ENCODE peak calls at places on chromosomes 1 and 21, in ten cellular contexts. One of them, this sample, is unnamed.
A peak's percentile ranks its signal among the peaks of the same experiment; 100 is the strongest.

GRCh38 chr1:33099290-33100118 is 18.6 kb downstream of the AZIN2 start:
- DNase-seq in NCI-H524: no peak
- DNase-seq in ecto neural progenitor cell: peak; percentile 51
- DNase-seq in SJSA1: peak; percentile 100
- DNase-seq in Kasumi-1: peak; percentile 95
- DNase-seq in activated naive CD4-positive, alpha-beta T cell treated with Interleukin-2 at 50 U/mL for 16 hours: peak; percentile 65
- DNase-seq in activated CD8-positive, alpha-beta memory T cell treated with anti-CD3 and anti-CD28 coated beads, Interleukin-2, amount 50 U/mL, for 48 hours: peak; percentile 84
- DNase-seq in EH: peak; percentile 100
- DNase-seq in immature natural killer cell: peak; percentile 85
- DNase-seq in activated T-helper 1 cell treated with Interleukin-2 at 50 U/mL for 16 hours: peak; percentile 49
- DNase-seq in this sample: peak; percentile 81

GRCh38 chr1:37945743-37946702 is 830 bp downstream of the INPP5B start:
- DNase-seq in NCI-H524: no peak
- DNase-seq in ecto neural progenitor cell: no peak
- DNase-seq in SJSA1: peak; percentile 58
- DNase-seq in Kasumi-1: peak; percentile 17
- DNase-seq in activated naive CD4-positive, alpha-beta T cell treated with Interleukin-2 at 50 U/mL for 16 hours: no peak
- DNase-seq in activated CD8-positive, alpha-beta memory T cell treated with anti-CD3 and anti-CD28 coated beads, Interleukin-2, amount 50 U/mL, for 48 hours: no peak
- DNase-seq in EH: peak; percentile 90
- DNase-seq in immature natural killer cell: no peak
- DNase-seq in activated T-helper 1 cell treated with Interleukin-2 at 50 U/mL for 16 hours: no peak
- DNase-seq in this sample: no peak

GRCh38 chr1:247337250-247337746 is 5.6 kb upstream of the ZNF496 start:
- DNase-seq in NCI-H524: no peak
- DNase-seq in ecto neural progenitor cell: no peak
- DNase-seq in SJSA1: no peak
- DNase-seq in Kasumi-1: no peak
- DNase-seq in activated naive CD4-positive, alpha-beta T cell treated with Interleukin-2 at 50 U/mL for 16 hours: no peak
- DNase-seq in activated CD8-positive, alpha-beta memory T cell treated with anti-CD3 and anti-CD28 coated beads, Interleukin-2, amount 50 U/mL, for 48 hours: no peak
- DNase-seq in EH: peak; percentile 72
- DNase-seq in immature natural killer cell: no peak
- DNase-seq in activated T-helper 1 cell treated with Interleukin-2 at 50 U/mL for 16 hours: no peak
- DNase-seq in this sample: no peak

GRCh38 chr1:59150537-59151386 is 146.1 kb upstream of the FGGY start:
- DNase-seq in NCI-H524: peak; percentile 58
- DNase-seq in ecto neural progenitor cell: no peak
- DNase-seq in SJSA1: peak; percentile 98
- DNase-seq in Kasumi-1: no peak
- DNase-seq in activated naive CD4-positive, alpha-beta T cell treated with Interleukin-2 at 50 U/mL for 16 hours: peak; percentile 4
- DNase-seq in activated CD8-positive, alpha-beta memory T cell treated with anti-CD3 and anti-CD28 coated beads, Interleukin-2, amount 50 U/mL, for 48 hours: no peak
- DNase-seq in EH: peak; percentile 100
- DNase-seq in immature natural killer cell: peak; percentile 2
- DNase-seq in activated T-helper 1 cell treated with Interleukin-2 at 50 U/mL for 16 hours: no peak
- DNase-seq in this sample: no peak

GRCh38 chr1:201619513-201619912 is 80.6 kb downstream of the NAV1 start:
- DNase-seq in NCI-H524: no peak
- DNase-seq in ecto neural progenitor cell: no peak
- DNase-seq in SJSA1: peak; percentile 89
- DNase-seq in Kasumi-1: no peak
- DNase-seq in activated naive CD4-positive, alpha-beta T cell treated with Interleukin-2 at 50 U/mL for 16 hours: no peak
- DNase-seq in activated CD8-positive, alpha-beta memory T cell treated with anti-CD3 and anti-CD28 coated beads, Interleukin-2, amount 50 U/mL, for 48 hours: no peak
- DNase-seq in EH: no peak
- DNase-seq in immature natural killer cell: no peak
- DNase-seq in activated T-helper 1 cell treated with Interleukin-2 at 50 U/mL for 16 hours: no peak
- DNase-seq in this sample: no peak

GRCh38 chr1:2559509-2560298 is 3.5 kb downstream of the TNFRSF14 start:
- DNase-seq in NCI-H524: no peak
- DNase-seq in ecto neural progenitor cell: no peak
- DNase-seq in SJSA1: no peak
- DNase-seq in Kasumi-1: no peak
- DNase-seq in activated naive CD4-positive, alpha-beta T cell treated with Interleukin-2 at 50 U/mL for 16 hours: no peak
- DNase-seq in activated CD8-positive, alpha-beta memory T cell treated with anti-CD3 and anti-CD28 coated beads, Interleukin-2, amount 50 U/mL, for 48 hours: no peak
- DNase-seq in EH: no peak
- DNase-seq in immature natural killer cell: no peak
- DNase-seq in activated T-helper 1 cell treated with Interleukin-2 at 50 U/mL for 16 hours: no peak
- DNase-seq in this sample: no peak

GRCh38 chr1:244461254-244462071 is at the start of gene CATSPERE:
- DNase-seq in NCI-H524: no peak
- DNase-seq in ecto neural progenitor cell: peak; percentile 88
- DNase-seq in SJSA1: peak; percentile 62
- DNase-seq in Kasumi-1: peak; percentile 87
- DNase-seq in activated naive CD4-positive, alpha-beta T cell treated with Interleukin-2 at 50 U/mL for 16 hours: peak; percentile 78
- DNase-seq in activated CD8-positive, alpha-beta memory T cell treated with anti-CD3 and anti-CD28 coated beads, Interleukin-2, amount 50 U/mL, for 48 hours: peak; percentile 85
- DNase-seq in EH: peak; percentile 85
- DNase-seq in immature natural killer cell: peak; percentile 76
- DNase-seq in activated T-helper 1 cell treated with Interleukin-2 at 50 U/mL for 16 hours: peak; percentile 63
- DNase-seq in this sample: peak; percentile 72

GRCh38 chr1:115496904-115497527 is 144.8 kb upstream of the VANGL1 start:
- DNase-seq in NCI-H524: no peak
- DNase-seq in ecto neural progenitor cell: no peak
- DNase-seq in SJSA1: peak; percentile 79
- DNase-seq in Kasumi-1: no peak
- DNase-seq in activated naive CD4-positive, alpha-beta T cell treated with Interleukin-2 at 50 U/mL for 16 hours: no peak
- DNase-seq in activated CD8-positive, alpha-beta memory T cell treated with anti-CD3 and anti-CD28 coated beads, Interleukin-2, amount 50 U/mL, for 48 hours: no peak
- DNase-seq in EH: peak; percentile 93
- DNase-seq in immature natural killer cell: no peak
- DNase-seq in activated T-helper 1 cell treated with Interleukin-2 at 50 U/mL for 16 hours: no peak
- DNase-seq in this sample: no peak

GRCh38 chr1:42335809-42336518 is 929 bp upstream of the FOXJ3 start:
- DNase-seq in NCI-H524: no peak
- DNase-seq in ecto neural progenitor cell: no peak
- DNase-seq in SJSA1: no peak
- DNase-seq in Kasumi-1: peak; percentile 28
- DNase-seq in activated naive CD4-positive, alpha-beta T cell treated with Interleukin-2 at 50 U/mL for 16 hours: no peak
- DNase-seq in activated CD8-positive, alpha-beta memory T cell treated with anti-CD3 and anti-CD28 coated beads, Interleukin-2, amount 50 U/mL, for 48 hours: no peak
- DNase-seq in EH: peak; percentile 74
- DNase-seq in immature natural killer cell: no peak
- DNase-seq in activated T-helper 1 cell treated with Interleukin-2 at 50 U/mL for 16 hours: no peak
- DNase-seq in this sample: no peak

GRCh38 chr1:112514901-112515300 is 6.1 kb downstream of the WNT2B start:
- DNase-seq in NCI-H524: no peak
- DNase-seq in ecto neural progenitor cell: no peak
- DNase-seq in SJSA1: no peak
- DNase-seq in Kasumi-1: no peak
- DNase-seq in activated naive CD4-positive, alpha-beta T cell treated with Interleukin-2 at 50 U/mL for 16 hours: no peak
- DNase-seq in activated CD8-positive, alpha-beta memory T cell treated with anti-CD3 and anti-CD28 coated beads, Interleukin-2, amount 50 U/mL, for 48 hours: no peak
- DNase-seq in EH: no peak
- DNase-seq in immature natural killer cell: no peak
- DNase-seq in activated T-helper 1 cell treated with Interleukin-2 at 50 U/mL for 16 hours: no peak
- DNase-seq in this sample: no peak

GRCh38 chr1:33763406-33763805 is 100.5 kb upstream of the HMGB4 start:
- DNase-seq in NCI-H524: no peak
- DNase-seq in ecto neural progenitor cell: no peak
- DNase-seq in SJSA1: no peak
- DNase-seq in Kasumi-1: no peak
- DNase-seq in activated naive CD4-positive, alpha-beta T cell treated with Interleukin-2 at 50 U/mL for 16 hours: no peak
- DNase-seq in activated CD8-positive, alpha-beta memory T cell treated with anti-CD3 and anti-CD28 coated beads, Interleukin-2, amount 50 U/mL, for 48 hours: no peak
- DNase-seq in EH: peak; percentile 57
- DNase-seq in immature natural killer cell: no peak
- DNase-seq in activated T-helper 1 cell treated with Interleukin-2 at 50 U/mL for 16 hours: no peak
- DNase-seq in this sample: no peak

GRCh38 chr1:35539824-35540261 is 17.4 kb downstream of the KIAA0319L start:
- DNase-seq in NCI-H524: no peak
- DNase-seq in ecto neural progenitor cell: no peak
- DNase-seq in SJSA1: no peak
- DNase-seq in Kasumi-1: peak; percentile 5
- DNase-seq in activated naive CD4-positive, alpha-beta T cell treated with Interleukin-2 at 50 U/mL for 16 hours: no peak
- DNase-seq in activated CD8-positive, alpha-beta memory T cell treated with anti-CD3 and anti-CD28 coated beads, Interleukin-2, amount 50 U/mL, for 48 hours: no peak
- DNase-seq in EH: peak; percentile 66
- DNase-seq in immature natural killer cell: no peak
- DNase-seq in activated T-helper 1 cell treated with Interleukin-2 at 50 U/mL for 16 hours: no peak
- DNase-seq in this sample: no peak

GRCh38 chr21:17693801-17694200 is 81.1 kb upstream of the BTG3 start:
- DNase-seq in NCI-H524: no peak
- DNase-seq in ecto neural progenitor cell: no peak
- DNase-seq in SJSA1: no peak
- DNase-seq in Kasumi-1: no peak
- DNase-seq in activated naive CD4-positive, alpha-beta T cell treated with Interleukin-2 at 50 U/mL for 16 hours: no peak
- DNase-seq in activated CD8-positive, alpha-beta memory T cell treated with anti-CD3 and anti-CD28 coated beads, Interleukin-2, amount 50 U/mL, for 48 hours: no peak
- DNase-seq in EH: no peak
- DNase-seq in immature natural killer cell: no peak
- DNase-seq in activated T-helper 1 cell treated with Interleukin-2 at 50 U/mL for 16 hours: no peak
- DNase-seq in this sample: no peak

GRCh38 chr1:200610846-200611245 is 9.7 kb downstream of the KIF14 start:
- DNase-seq in NCI-H524: peak; percentile 73
- DNase-seq in ecto neural progenitor cell: no peak
- DNase-seq in SJSA1: no peak
- DNase-seq in Kasumi-1: no peak
- DNase-seq in activated naive CD4-positive, alpha-beta T cell treated with Interleukin-2 at 50 U/mL for 16 hours: no peak
- DNase-seq in activated CD8-positive, alpha-beta memory T cell treated with anti-CD3 and anti-CD28 coated beads, Interleukin-2, amount 50 U/mL, for 48 hours: no peak
- DNase-seq in EH: peak; percentile 65
- DNase-seq in immature natural killer cell: no peak
- DNase-seq in activated T-helper 1 cell treated with Interleukin-2 at 50 U/mL for 16 hours: no peak
- DNase-seq in this sample: no peak

GRCh38 chr1:169892819-169893644 is 664 bp downstream of the SCYL3 start:
- DNase-seq in NCI-H524: peak; percentile 43
- DNase-seq in ecto neural progenitor cell: no peak
- DNase-seq in SJSA1: no peak
- DNase-seq in Kasumi-1: peak; percentile 31
- DNase-seq in activated naive CD4-positive, alpha-beta T cell treated with Interleukin-2 at 50 U/mL for 16 hours: no peak
- DNase-seq in activated CD8-positive, alpha-beta memory T cell treated with anti-CD3 and anti-CD28 coated beads, Interleukin-2, amount 50 U/mL, for 48 hours: no peak
- DNase-seq in EH: peak; percentile 43
- DNase-seq in immature natural killer cell: no peak
- DNase-seq in activated T-helper 1 cell treated with Interleukin-2 at 50 U/mL for 16 hours: no peak
- DNase-seq in this sample: no peak

GRCh38 chr1:15756143-15757015 is 2.2 kb upstream of the FBLIM1 start:
- DNase-seq in NCI-H524: no peak
- DNase-seq in ecto neural progenitor cell: peak; percentile 52
- DNase-seq in SJSA1: no peak
- DNase-seq in Kasumi-1: no peak
- DNase-seq in activated naive CD4-positive, alpha-beta T cell treated with Interleukin-2 at 50 U/mL for 16 hours: no peak
- DNase-seq in activated CD8-positive, alpha-beta memory T cell treated with anti-CD3 and anti-CD28 coated beads, Interleukin-2, amount 50 U/mL, for 48 hours: no peak
- DNase-seq in EH: no peak
- DNase-seq in immature natural killer cell: no peak
- DNase-seq in activated T-helper 1 cell treated with Interleukin-2 at 50 U/mL for 16 hours: no peak
- DNase-seq in this sample: no peak

GRCh38 chr21:17818158-17819113 is 720 bp downstream of the C21orf91 start:
- DNase-seq in NCI-H524: peak; percentile 51
- DNase-seq in ecto neural progenitor cell: no peak
- DNase-seq in SJSA1: peak; percentile 44
- DNase-seq in Kasumi-1: peak; percentile 43
- DNase-seq in activated naive CD4-positive, alpha-beta T cell treated with Interleukin-2 at 50 U/mL for 16 hours: peak; percentile 52
- DNase-seq in activated CD8-positive, alpha-beta memory T cell treated with anti-CD3 and anti-CD28 coated beads, Interleukin-2, amount 50 U/mL, for 48 hours: peak; percentile 72
- DNase-seq in EH: peak; percentile 41
- DNase-seq in immature natural killer cell: peak; percentile 47
- DNase-seq in activated T-helper 1 cell treated with Interleukin-2 at 50 U/mL for 16 hours: peak; percentile 40
- DNase-seq in this sample: peak; percentile 49

GRCh38 chr1:77282187-77282865 is 507 bp downstream of the AK5 start:
- DNase-seq in NCI-H524: peak; percentile 63
- DNase-seq in ecto neural progenitor cell: peak; percentile 72
- DNase-seq in SJSA1: peak; percentile 40
- DNase-seq in Kasumi-1: peak; percentile 21
- DNase-seq in activated naive CD4-positive, alpha-beta T cell treated with Interleukin-2 at 50 U/mL for 16 hours: peak; percentile 25
- DNase-seq in activated CD8-positive, alpha-beta memory T cell treated with anti-CD3 and anti-CD28 coated beads, Interleukin-2, amount 50 U/mL, for 48 hours: no peak
- DNase-seq in EH: peak; percentile 54
- DNase-seq in immature natural killer cell: peak; percentile 25
- DNase-seq in activated T-helper 1 cell treated with Interleukin-2 at 50 U/mL for 16 hours: no peak
- DNase-seq in this sample: no peak

GRCh38 chr21:45988366-45989347 is 7.1 kb downstream of the COL6A1 start:
- DNase-seq in NCI-H524: no peak
- DNase-seq in ecto neural progenitor cell: no peak
- DNase-seq in SJSA1: no peak
- DNase-seq in Kasumi-1: no peak
- DNase-seq in activated naive CD4-positive, alpha-beta T cell treated with Interleukin-2 at 50 U/mL for 16 hours: no peak
- DNase-seq in activated CD8-positive, alpha-beta memory T cell treated with anti-CD3 and anti-CD28 coated beads, Interleukin-2, amount 50 U/mL, for 48 hours: no peak
- DNase-seq in EH: no peak
- DNase-seq in immature natural killer cell: no peak
- DNase-seq in activated T-helper 1 cell treated with Interleukin-2 at 50 U/mL for 16 hours: no peak
- DNase-seq in this sample: no peak

GRCh38 chr1:1758692-1759455 is 19.4 kb downstream of the NADK start:
- DNase-seq in NCI-H524: no peak
- DNase-seq in ecto neural progenitor cell: no peak
- DNase-seq in SJSA1: no peak
- DNase-seq in Kasumi-1: no peak
- DNase-seq in activated naive CD4-positive, alpha-beta T cell treated with Interleukin-2 at 50 U/mL for 16 hours: no peak
- DNase-seq in activated CD8-positive, alpha-beta memory T cell treated with anti-CD3 and anti-CD28 coated beads, Interleukin-2, amount 50 U/mL, for 48 hours: no peak
- DNase-seq in EH: no peak
- DNase-seq in immature natural killer cell: peak; percentile 46
- DNase-seq in activated T-helper 1 cell treated with Interleukin-2 at 50 U/mL for 16 hours: no peak
- DNase-seq in this sample: no peak

GRCh38 chr1:232905324-232906034 is 44.9 kb upstream of the NTPCR start:
- DNase-seq in NCI-H524: no peak
- DNase-seq in ecto neural progenitor cell: no peak
- DNase-seq in SJSA1: no peak
- DNase-seq in Kasumi-1: peak; percentile 18
- DNase-seq in activated naive CD4-positive, alpha-beta T cell treated with Interleukin-2 at 50 U/mL for 16 hours: no peak
- DNase-seq in activated CD8-positive, alpha-beta memory T cell treated with anti-CD3 and anti-CD28 coated beads, Interleukin-2, amount 50 U/mL, for 48 hours: no peak
- DNase-seq in EH: no peak
- DNase-seq in immature natural killer cell: no peak
- DNase-seq in activated T-helper 1 cell treated with Interleukin-2 at 50 U/mL for 16 hours: no peak
- DNase-seq in this sample: no peak

GRCh38 chr1:214187152-214187900 is 93.6 kb upstream of the SMYD2 start:
- DNase-seq in NCI-H524: peak; percentile 44
- DNase-seq in ecto neural progenitor cell: peak; percentile 67
- DNase-seq in SJSA1: no peak
- DNase-seq in Kasumi-1: no peak
- DNase-seq in activated naive CD4-positive, alpha-beta T cell treated with Interleukin-2 at 50 U/mL for 16 hours: no peak
- DNase-seq in activated CD8-positive, alpha-beta memory T cell treated with anti-CD3 and anti-CD28 coated beads, Interleukin-2, amount 50 U/mL, for 48 hours: no peak
- DNase-seq in EH: peak; percentile 1
- DNase-seq in immature natural killer cell: no peak
- DNase-seq in activated T-helper 1 cell treated with Interleukin-2 at 50 U/mL for 16 hours: no peak
- DNase-seq in this sample: no peak

GRCh38 chr1:182317489-182318180 is 74.0 kb downstream of the GLUL start:
- DNase-seq in NCI-H524: peak; percentile 97
- DNase-seq in ecto neural progenitor cell: no peak
- DNase-seq in SJSA1: no peak
- DNase-seq in Kasumi-1: no peak
- DNase-seq in activated naive CD4-positive, alpha-beta T cell treated with Interleukin-2 at 50 U/mL for 16 hours: no peak
- DNase-seq in activated CD8-positive, alpha-beta memory T cell treated with anti-CD3 and anti-CD28 coated beads, Interleukin-2, amount 50 U/mL, for 48 hours: no peak
- DNase-seq in EH: no peak
- DNase-seq in immature natural killer cell: no peak
- DNase-seq in activated T-helper 1 cell treated with Interleukin-2 at 50 U/mL for 16 hours: no peak
- DNase-seq in this sample: no peak

GRCh38 chr1:158506369-158506987 is 34.5 kb downstream of the OR10R2 start:
- DNase-seq in NCI-H524: no peak
- DNase-seq in ecto neural progenitor cell: peak; percentile 62
- DNase-seq in SJSA1: no peak
- DNase-seq in Kasumi-1: peak; percentile 58
- DNase-seq in activated naive CD4-positive, alpha-beta T cell treated with Interleukin-2 at 50 U/mL for 16 hours: peak; percentile 46
- DNase-seq in activated CD8-positive, alpha-beta memory T cell treated with anti-CD3 and anti-CD28 coated beads, Interleukin-2, amount 50 U/mL, for 48 hours: peak; percentile 61
- DNase-seq in EH: peak; percentile 14
- DNase-seq in immature natural killer cell: peak; percentile 29
- DNase-seq in activated T-helper 1 cell treated with Interleukin-2 at 50 U/mL for 16 hours: no peak
- DNase-seq in this sample: no peak

GRCh38 chr1:145946477-145946986 is 11.3 kb downstream of the LIX1L start:
- DNase-seq in NCI-H524: no peak
- DNase-seq in ecto neural progenitor cell: no peak
- DNase-seq in SJSA1: no peak
- DNase-seq in Kasumi-1: no peak
- DNase-seq in activated naive CD4-positive, alpha-beta T cell treated with Interleukin-2 at 50 U/mL for 16 hours: no peak
- DNase-seq in activated CD8-positive, alpha-beta memory T cell treated with anti-CD3 and anti-CD28 coated beads, Interleukin-2, amount 50 U/mL, for 48 hours: no peak
- DNase-seq in EH: no peak
- DNase-seq in immature natural killer cell: no peak
- DNase-seq in activated T-helper 1 cell treated with Interleukin-2 at 50 U/mL for 16 hours: no peak
- DNase-seq in this sample: no peak

GRCh38 chr1:211198111-211198510 is 61.1 kb upstream of the RCOR3 start:
- DNase-seq in NCI-H524: no peak
- DNase-seq in ecto neural progenitor cell: no peak
- DNase-seq in SJSA1: no peak
- DNase-seq in Kasumi-1: no peak
- DNase-seq in activated naive CD4-positive, alpha-beta T cell treated with Interleukin-2 at 50 U/mL for 16 hours: no peak
- DNase-seq in activated CD8-positive, alpha-beta memory T cell treated with anti-CD3 and anti-CD28 coated beads, Interleukin-2, amount 50 U/mL, for 48 hours: no peak
- DNase-seq in EH: peak; percentile 56
- DNase-seq in immature natural killer cell: no peak
- DNase-seq in activated T-helper 1 cell treated with Interleukin-2 at 50 U/mL for 16 hours: no peak
- DNase-seq in this sample: no peak

GRCh38 chr1:87644500-87645245 is 316.0 kb downstream of the LMO4 start:
- DNase-seq in NCI-H524: no peak
- DNase-seq in ecto neural progenitor cell: no peak
- DNase-seq in SJSA1: no peak
- DNase-seq in Kasumi-1: no peak
- DNase-seq in activated naive CD4-positive, alpha-beta T cell treated with Interleukin-2 at 50 U/mL for 16 hours: no peak
- DNase-seq in activated CD8-positive, alpha-beta memory T cell treated with anti-CD3 and anti-CD28 coated beads, Interleukin-2, amount 50 U/mL, for 48 hours: no peak
- DNase-seq in EH: peak; percentile 62
- DNase-seq in immature natural killer cell: peak; percentile 24
- DNase-seq in activated T-helper 1 cell treated with Interleukin-2 at 50 U/mL for 16 hours: no peak
- DNase-seq in this sample: no peak

This sample was measured in CD4-positive, alpha-beta memory T cell.